ENCODE peak calls at places on chromosomes 7 and 10, in eight cellular contexts. L is left ventricle myocardium inferior; Q is A549; R is CD8-positive, alpha-beta memory T cell; Y is cardiac muscle cell; E is CD4-positive, alpha-beta memory T cell; H is hepatocyte; M is gastrocnemius medialis. F is an unnamed sample. For H3K4me1, the result is how much of the 10 kb centered on the place peaks cover.

GRCh38 chr7:34748244-34749039 is 90.4 kb downstream of the NPSR1 start:
- DNase-seq in Q (peak), E (no peak), H (peak), M (peak), Y (peak), R (no peak), L (peak), F (no peak)

GRCh38 chr10:123297175-123297574 is 143.0 kb downstream of the BUB3 start:
- DNase-seq in L (no peak), Q (no peak), M (no peak), Y (no peak), R (no peak), E (no peak), H (no peak), F (no peak)

GRCh38 chr10:130493446-130494198 is 357.4 kb downstream of the GLRX3 start:
- DNase-seq in E (no peak), M (no peak), L (no peak), Q (no peak), R (no peak), Y (no peak), H (no peak), F (no peak)

GRCh38 chr10:73883553-73883952 is 9.2 kb upstream of the CAMK2G start:
- DNase-seq in E (no peak), Q (peak), L (no peak), M (no peak), R (no peak), Y (no peak), H (no peak), F (no peak)

GRCh38 chr10:35331894-35332640 is 4.2 kb upstream of the CCNY start:
- DNase-seq in E (no peak), H (peak), Y (peak), Q (peak), R (no peak), L (no peak), M (peak), F (peak)

GRCh38 chr7:149020483-149020882 is 7.8 kb downstream of the PDIA4 start:
- DNase-seq in E (no peak), R (no peak), Q (no peak), M (no peak), L (no peak), H (no peak), Y (no peak), F (no peak)

GRCh38 chr10:48764486-48764885 is 79.8 kb downstream of the WDFY4 start:
- DNase-seq in E (no peak), H (no peak), Y (no peak), Q (no peak), R (no peak), L (no peak), M (no peak), F (no peak)

GRCh38 chr10:59887006-59887405 is 19.4 kb downstream of the CCDC6 start:
- DNase-seq in R (no peak), E (no peak), Y (no peak), M (no peak), L (no peak), Q (no peak), H (no peak), F (no peak)

GRCh38 chr7:77467453-77467852 is 51.3 kb upstream of the GSAP start:
- DNase-seq in H (peak), Y (no peak), R (no peak), Q (no peak), M (peak), E (no peak), L (peak), F (no peak)

GRCh38 chr7:2823124-2823523 is 21.0 kb downstream of the GNA12 start:
- DNase-seq in M (no peak), Y (peak), Q (no peak), L (no peak), H (no peak), R (no peak), E (no peak), F (no peak)

GRCh38 chr10:25493122-25493893 is 318.5 kb downstream of the GPR158 start:
- DNase-seq in Q (peak), Y (peak), M (no peak), E (no peak), R (no peak), L (no peak), H (peak), F (peak)
- H3K27ac ChIP-seq in Q (peak), Y (peak), M (no peak), E (no peak), R (no peak), L (peak), H (peak), F (peak)

GRCh38 chr7:1569440-1569832 is 396 bp downstream of the PSMG3 start:
- DNase-seq in L (no peak), M (no peak), R (no peak), H (no peak), Y (no peak), E (no peak), Q (no peak), F (no peak)
- H3K4me1 ChIP-seq in L (under half), M (under half), R (under half), H (under half), Y (under half), E (under half), Q (half or more), F (under half)

GRCh38 chr7:134740364-134740763 is 39.1 kb upstream of the CALD1 start:
- DNase-seq in H (no peak), Q (no peak), L (no peak), M (no peak), E (no peak), Y (no peak), R (no peak), F (no peak)

GRCh38 chr7:134744569-134744968 is 34.9 kb upstream of the CALD1 start:
- DNase-seq in Y (no peak), H (no peak), E (no peak), L (no peak), Q (no peak), M (no peak), R (no peak), F (no peak)

GRCh38 chr7:134741901-134742635 is 37.4 kb upstream of the CALD1 start:
- DNase-seq in Y (peak), E (no peak), R (no peak), L (no peak), H (no peak), Q (no peak), M (peak), F (peak)

GRCh38 chr7:134739362-134739761 is 40.1 kb upstream of the CALD1 start:
- DNase-seq in Q (no peak), Y (no peak), H (no peak), E (no peak), L (no peak), R (no peak), M (no peak), F (no peak)

DNA sequence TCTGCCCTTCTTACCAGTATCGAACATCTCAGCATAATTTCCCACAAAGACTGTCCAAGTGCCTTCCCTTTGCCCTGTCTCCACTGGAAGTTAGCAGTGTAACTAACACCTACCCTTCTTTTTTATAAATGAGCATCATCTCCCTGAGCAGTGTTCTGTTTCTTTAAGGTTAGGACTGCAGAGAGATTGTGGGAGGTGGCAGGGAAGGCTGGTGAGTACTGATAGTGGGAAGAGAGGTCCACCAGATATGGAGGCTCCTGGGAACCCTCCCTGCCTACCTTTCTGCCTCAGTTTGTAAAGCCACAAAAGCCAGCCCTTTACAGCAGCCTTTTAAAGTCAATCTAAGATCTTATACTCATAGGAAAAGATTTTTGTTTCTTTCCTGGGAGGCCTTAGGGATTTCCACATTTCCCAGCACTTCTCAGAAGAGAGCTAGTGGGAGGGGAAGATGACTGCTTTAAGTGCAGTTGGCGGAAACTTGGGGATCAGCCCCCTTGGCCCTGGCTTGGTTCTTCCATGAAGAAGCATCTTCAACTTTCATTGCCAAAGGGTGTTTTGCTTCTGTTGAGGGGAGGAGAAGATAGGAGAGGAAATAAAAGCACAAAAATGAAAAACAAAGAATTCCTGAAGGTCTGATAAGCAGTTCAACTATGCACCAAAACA is 36.6 kb upstream of the CALD1 start:
- DNase-seq in E (no peak), Y (peak), R (no peak), H (no peak), M (peak), L (no peak), Q (no peak), F (no peak)
- H3K27ac ChIP-seq in E (no peak), Y (no peak), R (no peak), H (peak), M (peak), L (peak), Q (no peak), F (no peak)

DNA sequence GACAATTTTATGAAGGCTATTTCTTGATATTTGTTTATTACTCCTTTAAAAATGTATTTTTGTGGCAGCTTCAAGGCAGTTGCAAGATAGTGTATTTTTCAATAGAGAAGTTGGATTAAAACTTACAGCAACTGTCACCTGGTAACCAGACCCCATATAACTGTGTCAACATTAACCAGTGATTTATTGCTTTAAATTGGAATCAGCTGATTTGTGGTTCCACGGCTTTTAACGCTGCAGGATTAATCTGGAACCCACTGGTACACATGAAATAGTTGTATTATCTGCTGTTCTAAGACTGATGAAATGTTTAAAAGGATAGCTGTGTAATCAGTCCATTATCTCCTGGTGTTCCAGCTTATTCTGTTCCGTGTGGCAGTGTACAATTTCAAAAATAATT is 180.2 kb downstream of the CELF2 start:
- DNase-seq in E (no peak), R (no peak), L (no peak), Y (no peak), H (no peak), Q (no peak), M (no peak), F (no peak)
- H3K4me1 ChIP-seq in E (half or more), R (half or more), L (half or more), Y (under half), H (under half), Q (under half), M (under half), F (under half)

GRCh38 chr10:100825946-100826660 is 80.7 kb downstream of the PAX2 start:
- DNase-seq in L (no peak), H (no peak), R (no peak), E (no peak), Q (no peak), M (no peak), Y (no peak), F (no peak)
- H3K27ac ChIP-seq in L (no peak), H (no peak), R (no peak), E (no peak), Q (peak), M (no peak), Y (no peak), F (no peak)

GRCh38 chr7:116526897-116527296 is 2.1 kb downstream of the CAV1 start:
- DNase-seq in M (no peak), R (no peak), Y (no peak), E (no peak), L (no peak), Q (no peak), H (no peak), F (peak)

GRCh38 chr7:116527521-116527920 is 2.7 kb downstream of the CAV1 start:
- DNase-seq in E (no peak), H (no peak), Y (peak), M (no peak), Q (no peak), L (no peak), R (no peak), F (no peak)

GRCh38 chr7:116530107-116530820 is 5.4 kb downstream of the CAV1 start:
- DNase-seq in L (no peak), M (no peak), E (no peak), R (no peak), Q (no peak), H (no peak), Y (peak), F (no peak)

GRCh38 chr7:116528008-116528789 is 3.4 kb downstream of the CAV1 start:
- DNase-seq in H (peak), Q (peak), R (no peak), M (peak), E (no peak), L (peak), Y (peak), F (peak)

GRCh38 chr7:116529250-116529649 is 4.4 kb downstream of the CAV1 start:
- DNase-seq in E (no peak), Y (no peak), R (no peak), L (no peak), M (no peak), H (no peak), Q (no peak), F (peak)
- H3K4me1 ChIP-seq in E (under half), Y (under half), R (under half), L (half or more), M (under half), H (under half), Q (half or more), F (under half)

DNA sequence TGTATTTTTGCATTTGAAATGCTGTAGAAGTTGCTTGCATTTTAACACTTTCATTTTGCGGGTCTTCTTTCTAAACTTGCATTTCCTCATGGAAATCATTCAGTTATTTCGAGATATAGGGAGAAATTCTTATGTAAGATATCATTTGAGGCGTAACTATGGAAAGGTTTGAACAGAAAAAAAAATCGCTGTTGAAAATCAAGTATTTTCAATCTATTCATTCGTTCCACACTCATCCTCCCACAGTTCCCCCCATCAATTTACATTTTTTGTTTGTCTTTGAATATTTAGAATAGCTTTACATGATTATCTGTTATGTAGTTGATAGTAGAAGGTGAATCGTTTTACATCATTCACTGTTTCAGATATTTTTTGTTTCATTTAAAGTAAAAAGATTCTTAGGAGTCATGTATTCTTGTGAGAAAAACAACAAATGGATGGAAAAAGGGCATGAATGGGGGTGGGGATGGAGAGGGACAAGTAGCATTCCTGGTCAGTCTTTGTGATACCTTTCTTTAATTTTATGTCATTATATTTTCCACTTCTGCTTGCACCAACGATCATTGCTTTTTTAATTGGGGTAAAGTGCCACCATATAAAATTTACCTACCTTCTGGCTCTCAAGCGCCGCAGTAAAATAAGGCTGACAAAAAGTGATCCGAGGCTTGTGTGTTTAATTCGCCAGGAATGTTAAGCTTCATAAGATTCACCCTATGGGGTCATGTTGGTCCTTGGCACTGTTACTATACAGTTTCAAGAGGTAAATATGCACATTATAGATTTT is 3.2 kb upstream of the SKIDA1 start:
- DNase-seq in Y (no peak), L (no peak), Q (peak), E (no peak), M (no peak), R (no peak), H (no peak), F (peak)
- H3K27ac ChIP-seq in Y (peak), L (peak), Q (peak), E (no peak), M (peak), R (no peak), H (peak), F (peak)

DNA sequence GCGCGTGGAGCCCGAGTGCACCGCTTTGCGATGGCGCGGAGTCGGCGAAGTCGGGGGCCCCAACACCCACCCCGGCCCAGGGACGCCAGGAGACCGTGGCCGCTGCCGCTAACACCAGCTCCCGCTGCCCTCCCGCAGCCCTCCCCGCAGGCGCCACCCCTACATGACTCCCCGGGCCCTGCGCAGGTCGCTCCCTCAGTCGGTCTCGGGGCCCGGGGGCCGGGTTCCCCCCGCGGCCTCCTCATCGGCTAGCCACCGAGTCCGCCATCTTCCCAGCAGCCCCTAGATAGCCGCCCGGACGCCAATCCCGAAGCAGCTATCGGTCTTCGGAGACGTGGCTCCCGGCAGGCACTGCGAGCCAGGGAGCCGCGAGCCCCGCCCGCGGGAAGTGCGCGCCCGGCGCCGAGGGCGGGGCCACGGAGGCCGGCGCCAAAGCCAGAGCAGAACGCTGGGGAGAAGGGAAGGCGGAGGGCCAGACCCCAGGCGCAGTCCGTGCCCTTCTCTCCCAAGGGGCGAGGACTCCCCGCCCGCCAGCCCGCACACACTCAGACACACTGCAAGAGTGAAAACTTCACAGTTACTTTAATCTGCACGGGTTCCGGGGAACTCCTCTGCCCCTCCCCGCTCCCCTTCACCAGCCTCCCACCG is at the start of gene FASTK:
- DNase-seq in E (peak), L (peak), R (peak), Q (peak), Y (peak), M (peak), H (peak), F (peak)
- H3K4me1 ChIP-seq in E (half or more), L (half or more), R (under half), Q (half or more), Y (under half), M (under half), H (half or more), F (under half)

GRCh38 chr7:96670338-96671289 is 39.0 kb downstream of the SEM1 start:
- DNase-seq in Q (no peak), H (no peak), R (no peak), L (no peak), M (no peak), Y (no peak), E (no peak), F (no peak)
- H3K27ac ChIP-seq in Q (no peak), H (no peak), R (no peak), L (no peak), M (no peak), Y (no peak), E (no peak), F (peak)